ENCODE peak calls at places on chromosome 17, in five cellular contexts. One of them, this sample, is unnamed.
A peak's percentile ranks its signal among the peaks of the same experiment; 100 is the strongest.

GRCh38 chr17:18991531-18992315 is 12.8 kb downstream of the FAM83G start:
- DNase-seq in foreskin fibroblast: no peak
- DNase-seq in GM13977: no peak
- DNase-seq in B cell: no peak
- DNase-seq in neural crest cell: no peak
- DNase-seq in this sample: no peak

GRCh38 chr17:34163681-34164080 is 91.4 kb upstream of the CCL2 start:
- DNase-seq in neural crest cell: no peak
- DNase-seq in B cell: no peak
- DNase-seq in GM13977: no peak
- DNase-seq in foreskin fibroblast: peak; percentile 12
- DNase-seq in this sample: no peak

GRCh38 chr17:17994271-17994670 is 21.6 kb downstream of the DRC3 start:
- DNase-seq in neural crest cell: peak; percentile 26
- DNase-seq in B cell: no peak
- DNase-seq in GM13977: no peak
- DNase-seq in foreskin fibroblast: peak; percentile 60
- DNase-seq in this sample: no peak

GRCh38 chr17:28317099-28317964 is 1.7 kb upstream of the TMEM97 start:
- DNase-seq in foreskin fibroblast: no peak
- DNase-seq in B cell: no peak
- DNase-seq in neural crest cell: no peak
- DNase-seq in GM13977: no peak
- DNase-seq in this sample: no peak

GRCh38 chr17:19238167-19238505 is 970 bp downstream of the EPN2 start:
- DNase-seq in B cell: peak; percentile 28
- DNase-seq in GM13977: peak; percentile 50
- DNase-seq in foreskin fibroblast: peak; percentile 61
- DNase-seq in neural crest cell: no peak
- DNase-seq in this sample: no peak

GRCh38 chr17:76446449-76447231 is 6.3 kb downstream of the UBE2O start:
- DNase-seq in GM13977: no peak
- DNase-seq in neural crest cell: no peak
- DNase-seq in foreskin fibroblast: peak; percentile 78
- DNase-seq in B cell: no peak
- DNase-seq in this sample: no peak

GRCh38 chr17:37488009-37488604 is 1.6 kb upstream of the DUSP14 start:
- DNase-seq in neural crest cell: no peak
- DNase-seq in B cell: peak; percentile 10
- DNase-seq in GM13977: peak; percentile 41
- DNase-seq in foreskin fibroblast: peak; percentile 92
- DNase-seq in this sample: peak; percentile 99

GRCh38 chr17:16437083-16437482 is 21.7 kb downstream of the TRPV2 start:
- DNase-seq in B cell: no peak
- DNase-seq in foreskin fibroblast: no peak
- DNase-seq in GM13977: no peak
- DNase-seq in neural crest cell: no peak
- DNase-seq in this sample: no peak

GRCh38 chr17:2949469-2950044 is 113.8 kb downstream of the OR1D5 start:
- DNase-seq in B cell: no peak
- DNase-seq in GM13977: no peak
- DNase-seq in neural crest cell: no peak
- DNase-seq in foreskin fibroblast: peak; percentile 81
- DNase-seq in this sample: no peak

GRCh38 chr17:42743595-42744282 is 1.1 kb downstream of the EZH1 start:
- DNase-seq in B cell: no peak
- DNase-seq in foreskin fibroblast: no peak
- DNase-seq in GM13977: no peak
- DNase-seq in neural crest cell: no peak
- DNase-seq in this sample: no peak

GRCh38 chr17:64355536-64356303 is 34.9 kb downstream of the PECAM1 start:
- DNase-seq in foreskin fibroblast: peak; percentile 70
- DNase-seq in B cell: no peak
- DNase-seq in neural crest cell: no peak
- DNase-seq in GM13977: no peak
- DNase-seq in this sample: no peak

GRCh38 chr17:62179525-62180161 is 114.6 kb upstream of the MED13 start:
- DNase-seq in neural crest cell: no peak
- DNase-seq in foreskin fibroblast: peak; percentile 59
- DNase-seq in B cell: no peak
- DNase-seq in GM13977: no peak
- DNase-seq in this sample: no peak

GRCh38 chr17:45257115-45257514 is 4.8 kb downstream of the SPATA32 start:
- DNase-seq in GM13977: no peak
- DNase-seq in foreskin fibroblast: no peak
- DNase-seq in B cell: no peak
- DNase-seq in neural crest cell: no peak
- DNase-seq in this sample: no peak

GRCh38 chr17:62781356-62781755 is 26.8 kb downstream of the MARCHF10 start:
- DNase-seq in B cell: no peak
- DNase-seq in neural crest cell: no peak
- DNase-seq in foreskin fibroblast: peak; percentile 54
- DNase-seq in GM13977: no peak
- DNase-seq in this sample: no peak

DNA sequence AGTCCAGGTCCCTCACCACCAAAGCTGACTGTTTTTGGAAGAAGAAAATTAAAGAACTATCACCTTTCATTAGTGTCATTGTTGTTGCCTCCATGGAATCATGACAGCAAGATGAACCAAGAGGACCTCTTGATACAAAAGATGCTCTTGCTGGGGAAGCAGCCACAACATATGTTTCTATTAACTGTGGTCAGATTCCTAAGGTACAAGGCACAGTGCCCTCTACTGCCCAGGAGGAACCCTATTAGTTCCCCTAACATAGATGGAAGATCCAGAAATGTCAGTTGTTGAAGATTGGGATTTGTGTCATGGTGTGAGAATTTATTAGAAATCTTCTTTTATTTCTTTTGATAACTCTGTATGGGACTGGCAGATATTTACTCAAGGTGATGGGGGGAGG is 188.2 kb upstream of the ANKFN1 start:
- DNase-seq in foreskin fibroblast: no peak
- DNase-seq in neural crest cell: no peak
- DNase-seq in B cell: no peak
- DNase-seq in GM13977: no peak
- DNase-seq in this sample: no peak
- TF ChIP-seq CTCF in foreskin fibroblast: no peak
- TF ChIP-seq CTCF in neural crest cell: no peak
- TF ChIP-seq CTCF in B cell: no peak
- TF ChIP-seq CTCF in GM13977: peak; percentile 15
- TF ChIP-seq CTCF in this sample: no peak

GRCh38 chr17:8005357-8005756 is 2.9 kb downstream of the GUCY2D start:
- DNase-seq in GM13977: no peak
- DNase-seq in foreskin fibroblast: no peak
- DNase-seq in B cell: no peak
- DNase-seq in neural crest cell: no peak
- DNase-seq in this sample: no peak
- TF ChIP-seq CTCF in GM13977: no peak
- TF ChIP-seq CTCF in foreskin fibroblast: no peak
- TF ChIP-seq CTCF in B cell: no peak
- TF ChIP-seq CTCF in neural crest cell: no peak
- TF ChIP-seq CTCF in this sample: no peak

GRCh38 chr17:77501101-77501566 is 360.4 kb downstream of the SEC14L1 start:
- DNase-seq in B cell: no peak
- DNase-seq in foreskin fibroblast: peak; percentile 49
- DNase-seq in GM13977: peak; percentile 57
- DNase-seq in neural crest cell: no peak
- DNase-seq in this sample: no peak
- TF ChIP-seq CTCF in B cell: peak; percentile 53
- TF ChIP-seq CTCF in foreskin fibroblast: peak; percentile 47
- TF ChIP-seq CTCF in GM13977: peak; percentile 47
- TF ChIP-seq CTCF in neural crest cell: peak; percentile 60
- TF ChIP-seq CTCF in this sample: peak; percentile 34

GRCh38 chr17:50112694-50113093 is 17.3 kb downstream of the SAMD14 start:
- DNase-seq in GM13977: no peak
- DNase-seq in neural crest cell: no peak
- DNase-seq in foreskin fibroblast: no peak
- DNase-seq in B cell: no peak
- DNase-seq in this sample: no peak
- TF ChIP-seq CTCF in GM13977: no peak
- TF ChIP-seq CTCF in neural crest cell: no peak
- TF ChIP-seq CTCF in foreskin fibroblast: no peak
- TF ChIP-seq CTCF in B cell: no peak
- TF ChIP-seq CTCF in this sample: no peak

DNA sequence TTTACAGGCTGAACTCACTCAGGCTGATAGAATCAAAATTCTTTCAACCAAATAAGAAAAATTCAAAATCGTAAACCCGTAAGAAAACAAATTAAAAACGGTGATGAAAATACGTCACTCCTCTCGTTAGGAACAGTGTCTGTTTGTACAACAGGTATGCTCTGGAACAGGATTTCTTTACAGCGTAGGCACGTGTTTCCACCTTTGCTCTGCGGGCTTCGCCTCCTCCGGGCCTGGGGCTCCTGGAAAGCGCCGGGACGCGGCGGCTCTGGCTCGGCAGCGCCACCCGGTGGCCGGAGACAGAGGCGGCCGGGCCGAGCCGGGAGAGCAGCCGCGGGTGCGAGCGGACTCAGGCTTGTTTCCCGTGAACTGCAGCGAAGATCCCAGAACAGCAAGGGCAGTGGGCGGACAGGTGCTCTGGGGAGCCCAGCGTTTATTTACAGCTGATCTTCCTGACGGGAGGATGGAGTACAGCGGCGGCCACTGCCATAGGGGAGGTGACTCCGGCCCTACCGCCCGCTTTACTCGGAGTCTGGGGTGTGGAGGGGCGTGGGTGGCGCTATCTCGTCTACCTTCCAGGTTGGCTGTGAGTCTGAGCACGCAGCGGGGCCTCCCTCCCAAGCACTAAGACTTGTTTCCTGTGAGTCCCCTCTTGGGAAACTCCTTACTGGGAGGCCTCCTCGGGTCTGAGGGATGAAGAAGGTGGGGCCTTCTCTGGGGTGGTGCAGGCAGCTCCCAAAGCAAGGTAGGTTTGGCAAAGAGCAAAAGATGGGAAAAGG is 40.5 kb upstream of the ATP2A3 start:
- DNase-seq in B cell: peak; percentile 85
- DNase-seq in neural crest cell: peak; percentile 69
- DNase-seq in foreskin fibroblast: peak; percentile 58
- DNase-seq in GM13977: peak; percentile 90
- DNase-seq in this sample: no peak
- TF ChIP-seq CTCF in B cell: peak; percentile 98
- TF ChIP-seq CTCF in neural crest cell: peak; percentile 88
- TF ChIP-seq CTCF in foreskin fibroblast: peak; percentile 80
- TF ChIP-seq CTCF in GM13977: peak; percentile 98
- TF ChIP-seq CTCF in this sample: peak; percentile 81

DNA sequence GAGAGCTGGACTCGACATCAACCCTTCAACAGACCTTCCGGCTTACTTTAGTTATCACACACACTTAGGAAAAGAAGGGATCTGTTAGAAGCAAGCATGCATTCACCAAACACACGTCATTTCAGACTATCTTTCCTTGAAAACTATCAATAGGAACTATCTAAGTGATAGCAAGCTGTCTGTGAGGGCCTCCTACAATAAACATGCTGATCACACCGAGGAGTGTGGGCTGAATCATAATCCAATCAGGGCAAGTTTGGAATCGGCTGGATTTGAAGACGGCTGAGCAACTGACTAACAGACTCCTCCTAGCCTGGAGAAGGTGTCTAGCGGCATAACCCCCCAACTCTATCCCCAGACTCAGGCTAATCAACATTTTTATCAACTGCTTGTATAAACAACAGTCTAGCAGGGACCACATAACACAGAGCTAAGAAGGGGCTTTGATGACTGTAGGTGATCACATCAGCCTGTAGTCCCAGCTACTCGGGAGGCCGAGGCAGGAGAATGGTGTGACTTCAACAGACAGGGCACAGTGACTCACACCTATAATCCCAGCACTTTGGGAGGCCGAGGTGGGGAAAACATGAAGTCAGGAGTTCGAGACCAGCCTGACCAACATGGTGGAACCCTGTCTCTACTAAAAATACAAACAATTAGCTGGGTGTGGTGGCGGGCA is 14.1 kb downstream of the NXN start:
- DNase-seq in B cell: no peak
- DNase-seq in foreskin fibroblast: peak; percentile 64
- DNase-seq in neural crest cell: no peak
- DNase-seq in GM13977: no peak
- DNase-seq in this sample: no peak
- TF ChIP-seq CTCF in B cell: no peak
- TF ChIP-seq CTCF in foreskin fibroblast: no peak
- TF ChIP-seq CTCF in neural crest cell: no peak
- TF ChIP-seq CTCF in GM13977: no peak
- TF ChIP-seq CTCF in this sample: no peak

DNA sequence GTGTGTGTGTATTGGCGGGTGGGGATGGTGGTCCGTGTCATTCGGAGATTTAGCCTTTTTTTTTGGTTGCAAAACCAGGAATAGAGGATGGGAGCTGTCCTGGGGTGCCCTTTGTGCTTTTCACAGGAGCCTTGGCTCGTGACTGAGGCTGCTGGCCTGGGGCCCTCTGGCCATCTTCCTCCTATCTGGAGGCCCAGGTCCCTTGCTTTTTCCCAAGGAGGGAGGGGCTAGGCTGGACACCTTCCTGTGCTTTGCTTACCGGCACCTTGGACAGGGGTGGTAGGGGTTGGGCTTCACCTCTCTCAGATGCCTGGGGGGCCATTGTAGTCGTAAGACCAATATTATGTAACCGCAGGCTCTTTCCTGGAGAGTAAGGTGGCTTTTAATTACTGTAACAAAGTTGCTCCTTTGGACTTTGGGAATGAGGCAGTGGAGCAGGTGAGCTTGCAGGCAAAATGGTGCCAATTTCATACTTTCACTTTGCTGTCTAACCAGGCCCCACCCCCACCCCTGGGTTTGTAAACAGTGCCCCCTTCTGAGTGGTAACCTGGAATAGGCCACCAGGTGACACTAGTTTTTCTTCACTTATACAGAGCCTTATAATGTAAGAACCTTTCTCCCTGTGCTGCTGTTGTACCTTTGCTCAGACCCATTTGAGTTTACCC is 1.2 kb downstream of the DYNLL2 start:
- DNase-seq in foreskin fibroblast: peak; percentile 34
- DNase-seq in B cell: peak; percentile 70
- DNase-seq in neural crest cell: no peak
- DNase-seq in GM13977: peak; percentile 70
- DNase-seq in this sample: no peak
- TF ChIP-seq CTCF in foreskin fibroblast: no peak
- TF ChIP-seq CTCF in B cell: peak; percentile 36
- TF ChIP-seq CTCF in neural crest cell: peak; percentile 54
- TF ChIP-seq CTCF in GM13977: peak; percentile 36
- TF ChIP-seq CTCF in this sample: peak; percentile 2

This sample was measured in AG04449.